ENCODE peak calls at places on chromosomes 1 and 21, in six cellular contexts. L, C, P, M, X and E are unnamed samples.

GRCh38 chr1:208222376-208223110 is 21.6 kb downstream of the PLXNA2 start:
- DNase-seq in P (no peak), L (no peak), X (no peak), C (peak; percentile 40), M (no peak), E (peak; percentile 43)

GRCh38 chr1:246617156-246617555 is 50.9 kb downstream of the CNST start:
- DNase-seq in X (no peak), C (no peak), M (no peak), P (no peak), L (no peak), E (no peak)

GRCh38 chr1:84267476-84267875 is 34.0 kb upstream of the SAMD13 start:
- DNase-seq in C (no peak), P (no peak), L (no peak), X (no peak), M (no peak), E (no peak)

GRCh38 chr1:71521655-71522264 is 440.9 kb upstream of the ZRANB2 start:
- DNase-seq in X (peak; percentile 14), M (peak; percentile 36), C (peak; percentile 32), P (no peak), L (peak; percentile 27), E (peak; percentile 47)

GRCh38 chr1:165376041-165376810 is 19.7 kb upstream of the LMX1A start:
- DNase-seq in M (peak; percentile 85), L (peak; percentile 77), P (no peak), C (peak; percentile 87), X (peak; percentile 7), E (no peak)

GRCh38 chr1:32200226-32201010 is at the start of gene CCDC28B:
- DNase-seq in P (peak; percentile 49), C (peak; percentile 71), M (peak; percentile 62), X (peak; percentile 41), L (peak; percentile 62), E (peak; percentile 49)

GRCh38 chr1:211938473-211939080 is 96.8 kb downstream of the INTS7 start:
- DNase-seq in M (no peak), X (no peak), L (no peak), C (no peak), P (no peak), E (no peak)

GRCh38 chr1:211259596-211260126 is 495 bp downstream of the RCOR3 start:
- DNase-seq in P (peak; percentile 31), C (no peak), L (peak; percentile 71), M (peak; percentile 77), X (no peak), E (no peak)

GRCh38 chr1:22584970-22585369 is 21.7 kb downstream of the EPHA8 start:
- DNase-seq in X (no peak), L (no peak), P (no peak), C (no peak), M (no peak), E (no peak)

GRCh38 chr1:112389689-112390088 is 6.3 kb upstream of the CTTNBP2NL start:
- DNase-seq in X (no peak), C (peak; percentile 37), M (no peak), L (no peak), P (no peak), E (no peak)

GRCh38 chr1:11862890-11863289 is 4.1 kb upstream of the NPPB start:
- DNase-seq in M (no peak), L (no peak), X (peak; percentile 42), P (no peak), C (no peak), E (no peak)

GRCh38 chr21:27823652-27824201 is 856.8 kb upstream of the ADAMTS5 start:
- DNase-seq in P (no peak), L (no peak), C (no peak), X (no peak), M (no peak), E (no peak)

GRCh38 chr1:165828581-165829329 is 1.3 kb downstream of the UCK2 start:
- DNase-seq in L (peak; percentile 38), P (peak; percentile 82), X (peak; percentile 53), C (peak; percentile 90), M (peak; percentile 39), E (peak; percentile 62)

GRCh38 chr1:182149411-182149965 is 88.0 kb upstream of the ZNF648 start:
- DNase-seq in M (peak; percentile 78), C (peak; percentile 87), X (no peak), L (peak; percentile 26), P (no peak), E (peak; percentile 81)

GRCh38 chr21:46024983-46025860 is 43.7 kb downstream of the COL6A1 start:
- DNase-seq in P (no peak), X (no peak), M (no peak), C (peak; percentile 90), L (no peak), E (no peak)

GRCh38 chr21:43279578-43279894 is 110.7 kb downstream of the CRYAA start:
- DNase-seq in X (no peak), P (no peak), C (no peak), M (no peak), L (no peak), E (no peak)

GRCh38 chr1:226518375-226518774 is 30.2 kb upstream of the STUM start:
- DNase-seq in X (no peak), M (no peak), C (no peak), L (no peak), P (no peak), E (no peak)

DNA sequence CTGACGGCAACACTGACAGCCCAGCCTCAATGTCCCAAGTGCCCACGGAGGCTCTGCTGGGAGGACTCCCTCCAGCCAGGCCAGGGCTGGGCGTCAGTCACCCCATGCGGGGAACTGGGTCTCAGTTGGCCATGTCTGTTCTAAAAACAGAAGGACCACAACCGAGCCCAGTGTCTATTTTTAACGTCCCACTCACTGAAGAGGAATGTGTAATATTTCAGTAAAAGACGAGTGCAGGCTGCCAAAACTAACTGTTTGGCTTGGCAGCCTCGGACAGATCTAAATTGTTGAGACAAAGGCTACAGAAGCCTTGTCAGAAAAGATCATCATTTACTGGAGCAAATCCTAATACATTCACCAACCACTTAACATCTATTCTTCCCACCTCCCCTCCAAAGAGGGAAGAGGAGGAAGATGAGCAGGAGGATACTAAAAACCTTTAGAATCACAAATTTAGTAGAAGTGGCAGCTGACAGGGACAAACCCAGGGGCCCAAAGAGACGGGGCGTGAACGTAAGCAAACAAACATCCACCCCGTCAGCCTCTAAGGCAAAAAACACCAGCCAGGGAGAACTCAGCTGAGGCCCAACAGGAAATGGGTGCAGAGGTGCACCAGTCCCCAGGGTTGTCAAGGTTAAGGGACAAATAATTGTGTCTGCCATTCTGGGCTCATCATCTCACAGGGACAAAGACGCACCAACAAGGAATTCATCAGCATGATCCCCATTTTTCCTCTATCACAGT is 18.7 kb downstream of the C1orf198 start:
- DNase-seq in L (peak; percentile 47), P (no peak), C (peak; percentile 98), X (no peak), M (peak; percentile 65), E (peak; percentile 28)
- H3K27ac ChIP-seq in L (peak overlapping the region; percentile 80), P (peak overlapping the region; percentile 47), C (peak overlapping the region; percentile 78), X (no peak overlapping the region), M (peak overlapping the region; percentile 85), E (peak overlapping the region; percentile 97)

GRCh38 chr1:87212431-87213125 is 116.1 kb upstream of the LMO4 start:
- DNase-seq in L (no peak), P (no peak), M (no peak), X (no peak), C (peak; percentile 61), E (no peak)
- H3K9me3 ChIP-seq in L (no peaks in the 10 kb centered on the region), P (no peaks in the 10 kb centered on the region), M (peaks cover 11% of the 10 kb centered on the region), X (peaks cover 7% of the 10 kb centered on the region), C (no peaks in the 10 kb centered on the region), E (peaks cover 4% of the 10 kb centered on the region)

GRCh38 chr1:230851291-230851691 is 17.0 kb downstream of the C1orf198 start:
- DNase-seq in L (no peak), M (no peak), X (no peak), C (peak; percentile 95), P (no peak), E (peak; percentile 46)
- H3K27ac ChIP-seq in L (peak overlapping the region; percentile 80), M (peak overlapping the region; percentile 85), X (no peak overlapping the region), C (no peak overlapping the region), P (no peak overlapping the region), E (peak overlapping the region; percentile 98)

DNA sequence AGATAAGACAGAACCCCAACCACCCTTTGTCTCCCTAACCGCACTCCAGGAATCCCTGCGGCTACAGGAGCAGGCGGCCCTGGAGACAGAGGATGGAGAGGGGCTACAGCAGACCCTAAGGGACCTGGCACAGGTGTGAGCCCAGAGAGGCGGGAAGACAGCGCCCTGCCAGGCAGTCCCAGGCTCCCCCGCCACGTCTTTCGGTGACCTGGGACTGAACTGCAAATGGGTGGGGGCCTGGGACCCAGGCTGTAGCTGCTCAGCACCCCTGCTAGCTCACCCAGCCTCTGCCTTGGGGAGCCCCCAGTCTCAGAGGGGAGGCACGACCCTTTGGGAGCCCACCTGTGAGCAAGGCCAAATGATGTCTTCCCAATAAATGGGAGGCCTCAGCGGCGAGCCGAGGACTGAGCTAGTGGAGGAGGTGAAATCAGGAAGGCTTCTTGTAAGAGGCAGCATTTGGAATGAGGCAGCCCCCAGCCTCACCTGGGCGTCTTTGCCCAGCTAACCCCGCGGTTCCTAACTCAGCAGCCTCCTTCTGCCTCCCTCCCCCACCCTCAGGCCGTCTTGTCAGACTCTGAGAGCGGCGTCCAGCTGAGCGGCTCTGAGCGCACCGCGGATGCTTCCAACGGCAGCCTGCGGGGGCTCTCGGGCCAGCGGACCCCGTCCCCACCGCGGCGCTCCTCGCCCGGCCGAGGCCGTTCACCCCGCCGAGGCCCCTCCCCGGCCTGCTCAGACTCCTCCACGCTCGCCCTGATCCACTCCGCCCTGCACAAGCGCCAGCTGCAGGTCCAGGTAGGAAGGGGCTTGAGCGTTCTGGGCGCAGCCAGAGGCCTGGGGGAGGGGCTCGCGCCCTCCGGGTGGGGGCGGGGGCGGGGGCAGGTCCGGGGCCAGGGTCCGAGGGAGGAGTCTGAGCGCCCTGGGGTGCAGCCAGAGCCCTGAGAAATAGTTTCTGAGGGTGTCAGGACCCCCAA is 16.9 kb downstream of the CROCC start:
- DNase-seq in C (no peak), L (no peak), P (no peak), M (no peak), X (no peak), E (no peak)
- H3K9me3 ChIP-seq in C (no peaks in the 10 kb centered on the region), L (no peaks in the 10 kb centered on the region), P (no peaks in the 10 kb centered on the region), M (no peaks in the 10 kb centered on the region), X (no peaks in the 10 kb centered on the region), E (no peaks in the 10 kb centered on the region)

DNA sequence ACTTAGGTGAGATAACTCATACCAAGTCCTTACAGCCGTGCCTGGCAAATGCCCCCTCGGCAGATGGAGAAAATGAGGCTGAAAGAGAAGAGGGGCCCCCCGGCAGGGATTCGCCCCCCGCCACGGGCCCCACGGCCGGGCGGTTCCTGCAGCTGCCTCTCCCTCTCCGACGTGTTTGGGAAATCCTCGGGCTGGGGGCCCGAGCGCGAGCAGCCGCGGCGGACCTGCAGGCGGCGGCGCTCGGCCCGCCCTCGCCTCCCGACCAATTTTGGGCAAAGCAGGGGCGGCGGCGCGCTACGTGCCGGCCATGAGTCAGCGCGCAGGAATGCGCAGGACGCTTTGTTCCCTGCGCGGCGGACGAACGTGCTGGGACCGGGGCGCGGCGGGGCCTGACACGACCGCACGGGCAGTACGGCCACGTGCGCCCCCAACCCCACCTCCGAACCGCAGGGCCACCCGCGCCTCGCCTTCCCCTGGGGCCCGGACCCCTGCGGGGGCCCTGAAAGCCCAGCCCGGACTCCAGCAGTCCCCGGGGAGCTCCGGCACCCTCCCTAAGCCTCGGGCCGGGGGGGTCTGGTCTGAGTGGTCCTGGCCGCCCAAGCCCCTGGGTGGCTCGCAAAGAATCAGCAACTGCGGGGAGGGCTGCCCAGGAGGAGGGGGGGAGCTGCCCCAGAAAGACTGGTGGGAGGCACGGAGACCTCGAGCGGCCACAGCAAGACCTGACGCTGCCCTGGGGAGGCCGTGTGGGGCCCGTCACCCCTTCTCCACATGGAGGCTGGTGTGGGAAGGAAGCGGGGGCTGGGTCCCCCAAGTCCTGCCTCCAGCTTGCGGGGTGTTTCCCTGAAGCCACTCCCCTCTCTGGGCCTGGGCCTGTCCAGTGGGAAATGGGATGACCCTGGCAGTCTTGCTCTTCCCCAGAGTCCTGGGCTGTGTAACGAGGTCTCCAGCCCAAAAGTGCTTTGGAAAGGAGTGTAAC is 11.9 kb upstream of the EDN2 start:
- DNase-seq in C (peak; percentile 88), X (peak; percentile 94), M (peak; percentile 83), L (peak; percentile 73), P (no peak), E (peak; percentile 94)
- H3K27ac ChIP-seq in C (peak overlapping the region; percentile 74), X (peak overlapping the region; percentile 67), M (peak overlapping the region; percentile 86), L (peak overlapping the region; percentile 81), P (peak overlapping the region; percentile 100), E (peak overlapping the region; percentile 61)